ENCODE peak calls at places on chromosomes 4 and X, in five cellular contexts. I is GM13977, W is NCI-H1436 treated with DMSO at 0.1 percent for 48 hours, K is endothelial cell, Z is A172. D is an unnamed sample.

GRCh38 chr4:157992038-157992706 is 180.7 kb downstream of the GASK1B start:
- DNase-seq in I (peak), W (no peak), K (peak), Z (peak), D (peak)

GRCh38 chr4:1604706-1605205 is 79.4 kb downstream of the FAM53A start:
- DNase-seq in I (no peak), W (peak), K (no peak), Z (no peak), D (no peak)

GRCh38 chr4:11223261-11223660 is 205.4 kb downstream of the HS3ST1 start:
- DNase-seq in I (no peak), W (no peak), K (no peak), Z (no peak), D (no peak)

GRCh38 chrX:97637289-97637688 is 753.6 kb downstream of the RPA4 start:
- DNase-seq in I (no peak), W (no peak), K (no peak), Z (no peak), D (no peak)

GRCh38 chr4:10750714-10751113 is 66.1 kb upstream of the CLNK start:
- DNase-seq in I (no peak), W (no peak), K (no peak), Z (no peak), D (no peak)

GRCh38 chr4:74114234-74114633 is 15.2 kb upstream of the CXCL2 start:
- DNase-seq in I (no peak), W (no peak), K (no peak), Z (peak), D (no peak)

GRCh38 chr4:73152893-73153292 is 83.4 kb upstream of the COX18 start:
- DNase-seq in I (no peak), W (no peak), K (no peak), Z (no peak), D (no peak)

GRCh38 chr4:26124753-26125236 is 196.0 kb upstream of the RBPJ start:
- DNase-seq in I (no peak), W (no peak), K (no peak), Z (no peak), D (no peak)

GRCh38 chrX:118212817-118213183 is 96.2 kb upstream of the KLHL13 start:
- DNase-seq in I (peak), W (no peak), K (no peak), Z (no peak), D (no peak)

D was measured in hippocampal formation.